ENCODE peak calls at places on chromosome 14, in ten cellular contexts. One of them, this sample, is unnamed. For H3K4me1, the result is how much of the 10 kb centered on the place peaks cover.

GRCh38 chr14:29721586-29721985 is 206.1 kb downstream of the PRKD1 start:
- DNase-seq in IMR-90: no peak
- DNase-seq in H1: no peak
- DNase-seq in HCT116: no peak
- DNase-seq in SK-N-SH: no peak
- DNase-seq in K562: no peak
- DNase-seq in H9: no peak
- DNase-seq in A549: no peak
- DNase-seq in OCI-LY7: no peak
- DNase-seq in astrocyte: no peak
- DNase-seq in this sample: no peak

GRCh38 chr14:54593860-54594259 is 26.9 kb downstream of the SAMD4A start:
- DNase-seq in SK-N-SH: no peak
- DNase-seq in H1: no peak
- DNase-seq in K562: no peak
- DNase-seq in HCT116: no peak
- DNase-seq in A549: no peak
- DNase-seq in OCI-LY7: no peak
- DNase-seq in IMR-90: peak
- DNase-seq in H9: no peak
- DNase-seq in astrocyte: no peak
- DNase-seq in this sample: no peak

GRCh38 chr14:85421166-85421877 is 108.6 kb upstream of the FLRT2 start:
- DNase-seq in OCI-LY7: no peak
- DNase-seq in H9: no peak
- DNase-seq in IMR-90: peak
- DNase-seq in astrocyte: peak
- DNase-seq in A549: peak
- DNase-seq in K562: no peak
- DNase-seq in H1: no peak
- DNase-seq in SK-N-SH: no peak
- DNase-seq in HCT116: no peak
- DNase-seq in this sample: no peak

GRCh38 chr14:101965145-101965531 is 765 bp downstream of the DYNC1H1 start:
- DNase-seq in HCT116: peak
- DNase-seq in SK-N-SH: peak
- DNase-seq in IMR-90: peak
- DNase-seq in A549: peak
- DNase-seq in K562: peak
- DNase-seq in H9: peak
- DNase-seq in H1: peak
- DNase-seq in OCI-LY7: peak
- DNase-seq in astrocyte: no peak
- DNase-seq in this sample: peak

GRCh38 chr14:77268989-77269595 is 1.9 kb downstream of the NGB start:
- DNase-seq in SK-N-SH: no peak
- DNase-seq in H9: no peak
- DNase-seq in IMR-90: no peak
- DNase-seq in HCT116: no peak
- DNase-seq in K562: no peak
- DNase-seq in astrocyte: no peak
- DNase-seq in OCI-LY7: peak
- DNase-seq in A549: no peak
- DNase-seq in H1: no peak
- DNase-seq in this sample: no peak

GRCh38 chr14:79011091-79011919 is 841.1 kb downstream of the NRXN3 start:
- DNase-seq in astrocyte: peak
- DNase-seq in A549: peak
- DNase-seq in OCI-LY7: peak
- DNase-seq in H9: peak
- DNase-seq in H1: no peak
- DNase-seq in K562: peak
- DNase-seq in HCT116: no peak
- DNase-seq in IMR-90: peak
- DNase-seq in SK-N-SH: peak
- DNase-seq in this sample: peak

GRCh38 chr14:54807428-54807827 is 95.2 kb downstream of the GCH1 start:
- DNase-seq in SK-N-SH: no peak
- DNase-seq in OCI-LY7: no peak
- DNase-seq in A549: no peak
- DNase-seq in K562: no peak
- DNase-seq in H9: no peak
- DNase-seq in IMR-90: no peak
- DNase-seq in HCT116: no peak
- DNase-seq in H1: no peak
- DNase-seq in astrocyte: no peak
- DNase-seq in this sample: no peak

GRCh38 chr14:53542692-53543091 is 389.6 kb upstream of the DDHD1 start:
- DNase-seq in H9: no peak
- DNase-seq in H1: no peak
- DNase-seq in astrocyte: peak
- DNase-seq in K562: no peak
- DNase-seq in OCI-LY7: no peak
- DNase-seq in SK-N-SH: peak
- DNase-seq in HCT116: no peak
- DNase-seq in A549: peak
- DNase-seq in IMR-90: peak
- DNase-seq in this sample: no peak

GRCh38 chr14:43198465-43198864 is 1308.6 kb downstream of the FSCB start:
- DNase-seq in IMR-90: no peak
- DNase-seq in H1: no peak
- DNase-seq in astrocyte: no peak
- DNase-seq in A549: no peak
- DNase-seq in OCI-LY7: no peak
- DNase-seq in HCT116: no peak
- DNase-seq in SK-N-SH: no peak
- DNase-seq in H9: no peak
- DNase-seq in K562: no peak
- DNase-seq in this sample: no peak

GRCh38 chr14:68016243-68016914 is 196.8 kb downstream of the RAD51B start:
- DNase-seq in SK-N-SH: no peak
- DNase-seq in IMR-90: peak
- DNase-seq in A549: no peak
- DNase-seq in K562: no peak
- DNase-seq in OCI-LY7: no peak
- DNase-seq in HCT116: no peak
- DNase-seq in astrocyte: peak
- DNase-seq in H1: no peak
- DNase-seq in H9: no peak
- DNase-seq in this sample: no peak

GRCh38 chr14:93094121-93094918 is 21.4 kb downstream of the ITPK1 start:
- DNase-seq in astrocyte: no peak
- DNase-seq in HCT116: no peak
- DNase-seq in SK-N-SH: no peak
- DNase-seq in H9: no peak
- DNase-seq in OCI-LY7: no peak
- DNase-seq in H1: no peak
- DNase-seq in K562: no peak
- DNase-seq in IMR-90: no peak
- DNase-seq in A549: no peak
- DNase-seq in this sample: no peak

GRCh38 chr14:73829526-73830431 is 21.9 kb upstream of the PTGR2 start:
- DNase-seq in SK-N-SH: no peak
- DNase-seq in K562: peak
- DNase-seq in H9: no peak
- DNase-seq in A549: peak
- DNase-seq in IMR-90: peak
- DNase-seq in HCT116: no peak
- DNase-seq in astrocyte: peak
- DNase-seq in OCI-LY7: no peak
- DNase-seq in H1: no peak
- DNase-seq in this sample: no peak

GRCh38 chr14:53128303-53128702 is 24.8 kb downstream of the DDHD1 start:
- DNase-seq in OCI-LY7: no peak
- DNase-seq in A549: no peak
- DNase-seq in astrocyte: no peak
- DNase-seq in HCT116: no peak
- DNase-seq in K562: no peak
- DNase-seq in H9: no peak
- DNase-seq in SK-N-SH: no peak
- DNase-seq in H1: no peak
- DNase-seq in IMR-90: no peak
- DNase-seq in this sample: no peak

GRCh38 chr14:34527591-34527990 is 11.9 kb downstream of the EAPP start:
- DNase-seq in K562: no peak
- DNase-seq in OCI-LY7: no peak
- DNase-seq in astrocyte: no peak
- DNase-seq in SK-N-SH: no peak
- DNase-seq in A549: no peak
- DNase-seq in H9: no peak
- DNase-seq in H1: no peak
- DNase-seq in IMR-90: no peak
- DNase-seq in HCT116: no peak
- DNase-seq in this sample: no peak

DNA sequence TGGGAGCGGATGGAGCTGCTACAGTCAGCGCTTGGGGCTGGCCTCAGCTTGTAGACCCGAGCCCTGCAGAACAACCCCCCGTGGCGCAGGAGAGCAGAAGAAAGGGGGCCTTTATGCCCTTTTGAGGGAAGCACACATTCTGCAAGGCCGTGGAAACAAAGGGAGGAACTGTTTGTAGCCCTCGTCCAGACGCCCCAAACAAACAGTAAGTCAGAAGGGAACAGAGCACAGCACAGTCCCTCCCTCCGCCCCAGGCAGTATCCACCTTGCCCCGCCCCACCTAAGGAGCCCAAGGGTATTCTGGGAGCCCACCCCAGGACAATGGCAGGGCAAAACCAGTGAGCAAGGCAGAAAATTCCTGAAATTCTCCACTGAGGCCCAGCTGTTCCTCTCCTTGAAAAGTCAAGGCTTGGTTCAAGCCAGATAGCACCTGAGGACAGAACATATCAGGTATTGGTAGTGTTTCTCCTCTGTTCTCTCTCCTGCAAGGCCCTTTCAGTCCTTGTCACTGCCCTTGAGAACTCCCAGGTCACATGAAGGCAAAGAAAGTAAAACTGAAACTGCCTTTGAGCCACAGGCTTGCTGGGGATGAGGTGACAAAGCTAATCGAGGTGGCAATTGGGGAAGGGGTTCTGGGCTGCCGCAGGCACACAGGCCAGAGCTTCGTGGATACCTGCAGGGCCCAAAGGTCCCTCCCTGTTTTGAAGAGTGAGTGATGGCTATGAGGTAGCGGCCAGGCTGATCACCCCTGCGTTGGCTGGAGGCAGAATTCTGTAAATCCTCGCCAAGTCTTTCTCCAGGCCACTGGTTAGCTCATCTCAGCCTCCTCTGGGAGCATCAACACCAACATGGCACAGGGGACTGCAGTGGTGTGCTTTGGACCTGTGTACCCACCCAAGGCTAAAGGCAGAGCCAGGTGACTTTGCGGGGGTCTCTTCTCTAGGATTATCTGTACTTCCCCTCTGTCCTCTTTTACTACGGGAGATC is 499 bp downstream of the DGLUCY start:
- DNase-seq in H1: peak
- DNase-seq in SK-N-SH: peak
- DNase-seq in K562: peak
- DNase-seq in H9: peak
- DNase-seq in HCT116: peak
- DNase-seq in A549: no peak
- DNase-seq in astrocyte: peak
- DNase-seq in IMR-90: peak
- DNase-seq in OCI-LY7: peak
- DNase-seq in this sample: peak
- H3K4me1 ChIP-seq in H1: under half
- H3K4me1 ChIP-seq in SK-N-SH: under half
- H3K4me1 ChIP-seq in K562: under half
- H3K4me1 ChIP-seq in H9: under half
- H3K4me1 ChIP-seq in HCT116: half or more
- H3K4me1 ChIP-seq in A549: under half
- H3K4me1 ChIP-seq in astrocyte: under half
- H3K4me1 ChIP-seq in IMR-90: under half
- H3K4me1 ChIP-seq in OCI-LY7: under half
- H3K4me1 ChIP-seq in this sample: under half

DNA sequence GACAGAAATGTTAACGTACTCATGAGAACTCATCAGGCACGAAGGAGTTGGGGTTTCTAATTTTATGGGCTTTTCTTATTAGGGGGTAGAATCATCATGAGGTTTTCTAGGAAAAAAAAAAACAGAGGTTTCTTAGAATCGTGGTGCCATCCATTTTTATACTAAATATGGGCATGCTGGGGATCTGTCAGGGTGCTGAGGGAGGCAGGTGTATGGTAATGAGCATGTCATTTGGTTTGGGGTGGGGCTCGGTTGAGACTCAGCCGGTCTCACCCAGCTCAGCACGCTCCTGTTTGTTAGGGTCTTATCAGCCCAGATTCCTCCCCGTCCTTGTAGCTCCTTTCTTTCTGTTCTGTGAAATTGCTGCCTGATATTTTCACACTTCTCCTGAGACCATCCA is 98.2 kb downstream of the DICER1 start:
- DNase-seq in astrocyte: no peak
- DNase-seq in K562: no peak
- DNase-seq in HCT116: no peak
- DNase-seq in H9: no peak
- DNase-seq in SK-N-SH: no peak
- DNase-seq in OCI-LY7: no peak
- DNase-seq in A549: no peak
- DNase-seq in IMR-90: no peak
- DNase-seq in H1: no peak
- DNase-seq in this sample: no peak
- TF ChIP-seq CTCF in astrocyte: no peak
- TF ChIP-seq CTCF in K562: no peak
- TF ChIP-seq CTCF in HCT116: no peak
- TF ChIP-seq CTCF in H9: no peak
- TF ChIP-seq CTCF in SK-N-SH: no peak
- TF ChIP-seq CTCF in OCI-LY7: no peak
- TF ChIP-seq CTCF in A549: no peak
- TF ChIP-seq CTCF in IMR-90: no peak
- TF ChIP-seq CTCF in H1: no peak
- TF ChIP-seq CTCF in this sample: no peak

GRCh38 chr14:21589317-21589716 is 9.4 kb upstream of the OR10G3 start:
- DNase-seq in H9: no peak
- DNase-seq in OCI-LY7: no peak
- DNase-seq in K562: no peak
- DNase-seq in SK-N-SH: no peak
- DNase-seq in HCT116: no peak
- DNase-seq in A549: no peak
- DNase-seq in astrocyte: no peak
- DNase-seq in H1: no peak
- DNase-seq in IMR-90: no peak
- DNase-seq in this sample: no peak
- H3K4me2 ChIP-seq in H9: no peak
- H3K4me2 ChIP-seq in OCI-LY7: no peak
- H3K4me2 ChIP-seq in K562: no peak
- H3K4me2 ChIP-seq in SK-N-SH: no peak
- H3K4me2 ChIP-seq in HCT116: no peak
- H3K4me2 ChIP-seq in A549: no peak
- H3K4me2 ChIP-seq in astrocyte: no peak
- H3K4me2 ChIP-seq in H1: no peak
- H3K4me2 ChIP-seq in IMR-90: no peak
- H3K4me2 ChIP-seq in this sample: no peak

DNA sequence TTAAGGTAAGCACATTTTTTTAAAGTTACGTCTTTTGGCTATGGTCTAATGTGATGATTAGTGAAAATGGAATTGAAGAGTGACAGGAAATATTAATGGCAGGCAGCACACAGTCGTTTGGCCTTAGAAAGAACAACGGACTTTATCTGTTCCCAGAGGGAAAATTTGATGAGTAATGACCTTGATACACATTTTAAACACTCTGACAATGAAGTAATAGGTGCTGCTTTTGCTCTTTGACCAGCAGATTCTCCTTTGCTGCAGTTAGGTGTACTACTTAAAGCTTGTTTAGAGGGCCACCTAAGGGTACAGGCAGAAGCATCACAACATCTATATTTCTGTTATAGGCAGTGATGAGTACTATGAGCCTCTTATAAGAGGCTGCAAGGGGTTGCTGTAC is 27.1 kb upstream of the RNU6-8 start:
- DNase-seq in OCI-LY7: no peak
- DNase-seq in H9: no peak
- DNase-seq in SK-N-SH: no peak
- DNase-seq in astrocyte: peak
- DNase-seq in IMR-90: peak
- DNase-seq in H1: no peak
- DNase-seq in HCT116: no peak
- DNase-seq in A549: peak
- DNase-seq in K562: no peak
- DNase-seq in this sample: no peak
- H3K4me1 ChIP-seq in OCI-LY7: under half
- H3K4me1 ChIP-seq in H9: under half
- H3K4me1 ChIP-seq in SK-N-SH: under half
- H3K4me1 ChIP-seq in astrocyte: under half
- H3K4me1 ChIP-seq in IMR-90: under half
- H3K4me1 ChIP-seq in H1: under half
- H3K4me1 ChIP-seq in HCT116: under half
- H3K4me1 ChIP-seq in A549: under half
- H3K4me1 ChIP-seq in K562: under half
- H3K4me1 ChIP-seq in this sample: under half